ENCODE peak calls at places on chromosomes 16 and 17, in five cellular contexts. One of them, this sample, is unnamed.

GRCh38 chr17:79813826-79814623 is 17.1 kb upstream of the CBX8 start:
- DNase-seq in natural killer cell: no peak
- DNase-seq in uterus: no peak
- DNase-seq in mesendoderm: no peak
- DNase-seq in NT2/D1: no peak
- DNase-seq in this sample: no peak

GRCh38 chr16:4936181-4936990 is 562 bp downstream of the PPL start:
- DNase-seq in natural killer cell: no peak
- DNase-seq in NT2/D1: no peak
- DNase-seq in uterus: peak
- DNase-seq in mesendoderm: peak
- DNase-seq in this sample: peak

GRCh38 chr16:11263737-11264136 is 5.4 kb downstream of the TNP2 start:
- DNase-seq in natural killer cell: no peak
- DNase-seq in NT2/D1: no peak
- DNase-seq in uterus: no peak
- DNase-seq in mesendoderm: no peak
- DNase-seq in this sample: no peak

GRCh38 chr16:68744744-68745280 is 7.7 kb downstream of the CDH1 start:
- DNase-seq in mesendoderm: peak
- DNase-seq in natural killer cell: no peak
- DNase-seq in NT2/D1: no peak
- DNase-seq in uterus: no peak
- DNase-seq in this sample: no peak

GRCh38 chr17:3961564-3962047 is 2.6 kb downstream of the ATP2A3 start:
- DNase-seq in NT2/D1: no peak
- DNase-seq in natural killer cell: no peak
- DNase-seq in uterus: no peak
- DNase-seq in mesendoderm: no peak
- DNase-seq in this sample: no peak

GRCh38 chr16:89491238-89491869 is 993 bp upstream of the ANKRD11 start:
- DNase-seq in natural killer cell: no peak
- DNase-seq in mesendoderm: peak
- DNase-seq in uterus: no peak
- DNase-seq in NT2/D1: no peak
- DNase-seq in this sample: no peak

GRCh38 chr17:31604936-31605335 is 213.5 kb downstream of the RAB11FIP4 start:
- DNase-seq in natural killer cell: no peak
- DNase-seq in NT2/D1: no peak
- DNase-seq in uterus: no peak
- DNase-seq in mesendoderm: no peak
- DNase-seq in this sample: no peak

GRCh38 chr17:79305831-79306687 is 231.4 kb downstream of the ENGASE start:
- DNase-seq in mesendoderm: no peak
- DNase-seq in uterus: peak
- DNase-seq in NT2/D1: no peak
- DNase-seq in natural killer cell: no peak
- DNase-seq in this sample: no peak

GRCh38 chr17:41836550-41837196 is 641 bp upstream of the NT5C3B start:
- DNase-seq in NT2/D1: no peak
- DNase-seq in natural killer cell: no peak
- DNase-seq in uterus: no peak
- DNase-seq in mesendoderm: no peak
- DNase-seq in this sample: no peak

GRCh38 chr17:58643147-58643546 is 48.7 kb downstream of the TEX14 start:
- DNase-seq in NT2/D1: no peak
- DNase-seq in natural killer cell: no peak
- DNase-seq in mesendoderm: no peak
- DNase-seq in uterus: no peak
- DNase-seq in this sample: no peak

GRCh38 chr16:3155972-3156371 is 21.1 kb downstream of the ZNF213 start:
- DNase-seq in uterus: no peak
- DNase-seq in mesendoderm: no peak
- DNase-seq in NT2/D1: no peak
- DNase-seq in natural killer cell: no peak
- DNase-seq in this sample: no peak

GRCh38 chr17:73533127-73533526 is 111.1 kb downstream of the SDK2 start:
- DNase-seq in NT2/D1: no peak
- DNase-seq in uterus: no peak
- DNase-seq in natural killer cell: no peak
- DNase-seq in mesendoderm: no peak
- DNase-seq in this sample: no peak

GRCh38 chr17:40360091-40360490 is 4.4 kb downstream of the GJD3 start:
- DNase-seq in NT2/D1: no peak
- DNase-seq in uterus: no peak
- DNase-seq in mesendoderm: no peak
- DNase-seq in natural killer cell: no peak
- DNase-seq in this sample: no peak

GRCh38 chr16:1090620-1091587 is 5.1 kb downstream of the C1QTNF8 start:
- DNase-seq in NT2/D1: no peak
- DNase-seq in mesendoderm: no peak
- DNase-seq in natural killer cell: no peak
- DNase-seq in uterus: no peak
- DNase-seq in this sample: no peak

GRCh38 chr16:4746991-4747574 is 12.7 kb downstream of the DNAAF8 start:
- DNase-seq in NT2/D1: no peak
- DNase-seq in mesendoderm: no peak
- DNase-seq in natural killer cell: no peak
- DNase-seq in uterus: peak
- DNase-seq in this sample: no peak

GRCh38 chr16:88857728-88858339 is 907 bp downstream of the TRAPPC2L start:
- DNase-seq in uterus: peak
- DNase-seq in mesendoderm: peak
- DNase-seq in NT2/D1: peak
- DNase-seq in natural killer cell: peak
- DNase-seq in this sample: peak

GRCh38 chr16:88387177-88387576 is 4.4 kb downstream of the ZNF469 start:
- DNase-seq in NT2/D1: no peak
- DNase-seq in mesendoderm: no peak
- DNase-seq in natural killer cell: no peak
- DNase-seq in uterus: no peak
- DNase-seq in this sample: no peak

GRCh38 chr16:77452243-77452642 is 17.4 kb upstream of the ADAMTS18 start:
- DNase-seq in mesendoderm: no peak
- DNase-seq in NT2/D1: no peak
- DNase-seq in natural killer cell: no peak
- DNase-seq in uterus: no peak
- DNase-seq in this sample: no peak

GRCh38 chr17:74514632-74515035 is 16.6 kb downstream of the CD300LB start:
- DNase-seq in natural killer cell: peak
- DNase-seq in uterus: no peak
- DNase-seq in NT2/D1: no peak
- DNase-seq in mesendoderm: no peak
- DNase-seq in this sample: no peak

GRCh38 chr17:27224526-27225315 is 69.2 kb upstream of the WSB1 start:
- DNase-seq in uterus: no peak
- DNase-seq in NT2/D1: no peak
- DNase-seq in mesendoderm: no peak
- DNase-seq in natural killer cell: no peak
- DNase-seq in this sample: no peak

GRCh38 chr16:28573738-28574718 is 20.3 kb downstream of the SGF29 start:
- DNase-seq in natural killer cell: no peak
- DNase-seq in uterus: no peak
- DNase-seq in NT2/D1: no peak
- DNase-seq in mesendoderm: no peak
- DNase-seq in this sample: no peak

GRCh38 chr17:688100-688989 is 26.3 kb downstream of the VPS53 start:
- DNase-seq in uterus: no peak
- DNase-seq in NT2/D1: no peak
- DNase-seq in natural killer cell: no peak
- DNase-seq in mesendoderm: peak
- DNase-seq in this sample: no peak

GRCh38 chr17:16281351-16281750 is 64.3 kb downstream of the PIGL start:
- DNase-seq in natural killer cell: no peak
- DNase-seq in NT2/D1: no peak
- DNase-seq in mesendoderm: no peak
- DNase-seq in uterus: no peak
- DNase-seq in this sample: no peak

GRCh38 chr16:19598805-19599204 is 43.3 kb downstream of the VPS35L start:
- DNase-seq in natural killer cell: no peak
- DNase-seq in mesendoderm: no peak
- DNase-seq in uterus: no peak
- DNase-seq in NT2/D1: no peak
- DNase-seq in this sample: no peak

GRCh38 chr16:57508084-57508425 is 21.8 kb upstream of the DOK4 start:
- DNase-seq in NT2/D1: no peak
- DNase-seq in uterus: no peak
- DNase-seq in natural killer cell: no peak
- DNase-seq in mesendoderm: no peak
- DNase-seq in this sample: no peak

GRCh38 chr17:49339359-49339758 is 22.7 kb downstream of the ZNF652 start:
- DNase-seq in uterus: no peak
- DNase-seq in NT2/D1: no peak
- DNase-seq in mesendoderm: no peak
- DNase-seq in natural killer cell: no peak
- DNase-seq in this sample: no peak

GRCh38 chr17:607341-608060 is 107.1 kb downstream of the VPS53 start:
- DNase-seq in mesendoderm: no peak
- DNase-seq in NT2/D1: no peak
- DNase-seq in natural killer cell: no peak
- DNase-seq in uterus: no peak
- DNase-seq in this sample: no peak

GRCh38 chr16:68658258-68658973 is 13.3 kb downstream of the CDH3 start:
- DNase-seq in NT2/D1: no peak
- DNase-seq in uterus: peak
- DNase-seq in natural killer cell: no peak
- DNase-seq in mesendoderm: peak
- DNase-seq in this sample: peak

This sample was measured in GM20000.